ENCODE peak calls at places on chromosomes 12 and 14, in six cellular contexts. One of them, this sample, is unnamed. For H3K4me1, the result is how much of the 10 kb centered on the place peaks cover.

GRCh38 chr14:85978851-85979250 is 448.9 kb downstream of the FLRT2 start:
- DNase-seq in breast epithelium: no peak
- DNase-seq in HCT116: no peak
- DNase-seq in H1: no peak
- DNase-seq in upper lobe of left lung: no peak
- DNase-seq in HepG2: no peak
- DNase-seq in this sample: no peak

GRCh38 chr14:101721111-101721510 is 40.4 kb upstream of the PPP2R5C start:
- DNase-seq in breast epithelium: no peak
- DNase-seq in HCT116: no peak
- DNase-seq in H1: no peak
- DNase-seq in upper lobe of left lung: no peak
- DNase-seq in HepG2: no peak
- DNase-seq in this sample: no peak

GRCh38 chr12:89016970-89017778 is 335.1 kb downstream of the DUSP6 start:
- DNase-seq in breast epithelium: no peak
- DNase-seq in HCT116: peak
- DNase-seq in H1: peak
- DNase-seq in upper lobe of left lung: peak
- DNase-seq in HepG2: peak
- DNase-seq in this sample: no peak

GRCh38 chr14:36910578-36910977 is 248.9 kb downstream of the PAX9 start:
- DNase-seq in breast epithelium: no peak
- DNase-seq in HCT116: no peak
- DNase-seq in H1: no peak
- DNase-seq in upper lobe of left lung: no peak
- DNase-seq in HepG2: no peak
- DNase-seq in this sample: no peak

GRCh38 chr12:50545213-50545612 is 40.4 kb downstream of the DIP2B start:
- DNase-seq in breast epithelium: no peak
- DNase-seq in HCT116: no peak
- DNase-seq in H1: no peak
- DNase-seq in upper lobe of left lung: no peak
- DNase-seq in HepG2: no peak
- DNase-seq in this sample: no peak

GRCh38 chr12:946656-947055 is 2.8 kb downstream of the RAD52 start:
- DNase-seq in breast epithelium: no peak
- DNase-seq in HCT116: no peak
- DNase-seq in H1: no peak
- DNase-seq in upper lobe of left lung: no peak
- DNase-seq in HepG2: no peak
- DNase-seq in this sample: no peak

GRCh38 chr12:93803408-93803807 is 126.2 kb downstream of the CRADD start:
- DNase-seq in breast epithelium: no peak
- DNase-seq in HCT116: no peak
- DNase-seq in H1: no peak
- DNase-seq in upper lobe of left lung: no peak
- DNase-seq in HepG2: no peak
- DNase-seq in this sample: no peak

GRCh38 chr14:60094306-60094897 is 2.7 kb downstream of the PCNX4 start:
- DNase-seq in breast epithelium: no peak
- DNase-seq in HCT116: no peak
- DNase-seq in H1: no peak
- DNase-seq in upper lobe of left lung: no peak
- DNase-seq in HepG2: peak
- DNase-seq in this sample: no peak

GRCh38 chr12:85920324-85920947 is 46.3 kb downstream of the NTS start:
- DNase-seq in breast epithelium: no peak
- DNase-seq in HCT116: peak
- DNase-seq in H1: no peak
- DNase-seq in upper lobe of left lung: no peak
- DNase-seq in HepG2: peak
- DNase-seq in this sample: no peak

GRCh38 chr12:70730675-70731180 is 93.5 kb upstream of the PTPRB start:
- DNase-seq in breast epithelium: no peak
- DNase-seq in HCT116: no peak
- DNase-seq in H1: no peak
- DNase-seq in upper lobe of left lung: no peak
- DNase-seq in HepG2: no peak
- DNase-seq in this sample: no peak
- H3K4me1 ChIP-seq in breast epithelium: under half
- H3K4me1 ChIP-seq in HCT116: under half
- H3K4me1 ChIP-seq in H1: under half
- H3K4me1 ChIP-seq in upper lobe of left lung: under half
- H3K4me1 ChIP-seq in HepG2: under half
- H3K4me1 ChIP-seq in this sample: under half

DNA sequence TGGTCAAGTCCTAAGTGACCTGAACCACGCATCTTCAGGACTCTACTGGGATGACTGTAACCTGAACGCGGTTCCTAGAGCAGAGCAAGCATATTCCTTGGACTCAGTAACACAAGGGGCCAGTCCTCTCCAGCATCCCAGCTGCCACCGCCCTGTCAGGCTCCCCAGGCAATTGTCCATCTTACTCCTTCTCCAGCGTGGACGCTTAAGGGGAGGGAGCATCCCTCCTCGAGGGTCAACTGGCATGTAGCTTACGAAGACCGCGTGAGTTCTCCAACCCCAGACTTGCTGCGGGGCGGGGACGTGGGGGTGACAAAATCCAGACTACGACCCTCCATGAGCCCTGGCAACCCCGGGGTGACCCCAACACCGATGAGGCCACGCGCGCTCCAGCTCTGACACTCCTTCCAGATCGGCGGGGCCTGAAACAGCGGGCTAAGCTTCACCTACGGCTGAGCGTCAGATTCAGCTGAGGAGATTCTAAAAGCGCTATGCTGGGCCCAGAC is 868 bp upstream of the MTHFD1 start:
- DNase-seq in breast epithelium: peak
- DNase-seq in HCT116: no peak
- DNase-seq in H1: no peak
- DNase-seq in upper lobe of left lung: peak
- DNase-seq in HepG2: peak
- DNase-seq in this sample: no peak
- TF ChIP-seq POLR2AphosphoS5 in breast epithelium: no peak
- TF ChIP-seq POLR2AphosphoS5 in HCT116: no peak
- TF ChIP-seq POLR2AphosphoS5 in H1: peak
- TF ChIP-seq POLR2AphosphoS5 in upper lobe of left lung: no peak
- TF ChIP-seq POLR2AphosphoS5 in HepG2: no peak
- TF ChIP-seq POLR2AphosphoS5 in this sample: no peak

GRCh38 chr12:95545731-95546490 is 5.4 kb downstream of the USP44 start:
- DNase-seq in breast epithelium: no peak
- DNase-seq in HCT116: no peak
- DNase-seq in H1: no peak
- DNase-seq in upper lobe of left lung: no peak
- DNase-seq in HepG2: no peak
- DNase-seq in this sample: no peak

GRCh38 chr12:95547522-95548055 is 3.7 kb downstream of the USP44 start:
- DNase-seq in breast epithelium: peak
- DNase-seq in HCT116: no peak
- DNase-seq in H1: no peak
- DNase-seq in upper lobe of left lung: peak
- DNase-seq in HepG2: no peak
- DNase-seq in this sample: no peak

GRCh38 chr12:95548056-95548538 is 3.2 kb downstream of the USP44 start:
- DNase-seq in breast epithelium: no peak
- DNase-seq in HCT116: no peak
- DNase-seq in H1: peak
- DNase-seq in upper lobe of left lung: peak
- DNase-seq in HepG2: no peak
- DNase-seq in this sample: peak

GRCh38 chr12:95545303-95545702 is 6.0 kb downstream of the USP44 start:
- DNase-seq in breast epithelium: no peak
- DNase-seq in HCT116: no peak
- DNase-seq in H1: no peak
- DNase-seq in upper lobe of left lung: no peak
- DNase-seq in HepG2: no peak
- DNase-seq in this sample: no peak

GRCh38 chr12:95546491-95546813 is 4.8 kb downstream of the USP44 start:
- DNase-seq in breast epithelium: no peak
- DNase-seq in HCT116: no peak
- DNase-seq in H1: no peak
- DNase-seq in upper lobe of left lung: no peak
- DNase-seq in HepG2: no peak
- DNase-seq in this sample: no peak
- H3K4me3 ChIP-seq in breast epithelium: no peak
- H3K4me3 ChIP-seq in HCT116: no peak
- H3K4me3 ChIP-seq in H1: peak
- H3K4me3 ChIP-seq in upper lobe of left lung: no peak
- H3K4me3 ChIP-seq in HepG2: no peak
- H3K4me3 ChIP-seq in this sample: no peak

GRCh38 chr12:121949643-121950397 is 31.4 kb downstream of the CFAP251 start:
- DNase-seq in breast epithelium: no peak
- DNase-seq in HCT116: no peak
- DNase-seq in H1: no peak
- DNase-seq in upper lobe of left lung: no peak
- DNase-seq in HepG2: peak
- DNase-seq in this sample: no peak

GRCh38 chr12:121953695-121954094 is 35.3 kb downstream of the CFAP251 start:
- DNase-seq in breast epithelium: no peak
- DNase-seq in HCT116: no peak
- DNase-seq in H1: no peak
- DNase-seq in upper lobe of left lung: no peak
- DNase-seq in HepG2: peak
- DNase-seq in this sample: no peak

GRCh38 chr12:121956041-121956341 is 37.6 kb downstream of the CFAP251 start:
- DNase-seq in breast epithelium: no peak
- DNase-seq in HCT116: no peak
- DNase-seq in H1: no peak
- DNase-seq in upper lobe of left lung: no peak
- DNase-seq in HepG2: no peak
- DNase-seq in this sample: no peak

GRCh38 chr12:121955258-121956040 is 37.1 kb downstream of the CFAP251 start:
- DNase-seq in breast epithelium: no peak
- DNase-seq in HCT116: peak
- DNase-seq in H1: no peak
- DNase-seq in upper lobe of left lung: no peak
- DNase-seq in HepG2: no peak
- DNase-seq in this sample: no peak

GRCh38 chr12:121953293-121953692 is 34.9 kb downstream of the CFAP251 start:
- DNase-seq in breast epithelium: no peak
- DNase-seq in HCT116: no peak
- DNase-seq in H1: no peak
- DNase-seq in upper lobe of left lung: no peak
- DNase-seq in HepG2: no peak
- DNase-seq in this sample: no peak
- H3K4me1 ChIP-seq in breast epithelium: under half
- H3K4me1 ChIP-seq in HCT116: under half
- H3K4me1 ChIP-seq in H1: under half
- H3K4me1 ChIP-seq in upper lobe of left lung: under half
- H3K4me1 ChIP-seq in HepG2: under half
- H3K4me1 ChIP-seq in this sample: under half

DNA sequence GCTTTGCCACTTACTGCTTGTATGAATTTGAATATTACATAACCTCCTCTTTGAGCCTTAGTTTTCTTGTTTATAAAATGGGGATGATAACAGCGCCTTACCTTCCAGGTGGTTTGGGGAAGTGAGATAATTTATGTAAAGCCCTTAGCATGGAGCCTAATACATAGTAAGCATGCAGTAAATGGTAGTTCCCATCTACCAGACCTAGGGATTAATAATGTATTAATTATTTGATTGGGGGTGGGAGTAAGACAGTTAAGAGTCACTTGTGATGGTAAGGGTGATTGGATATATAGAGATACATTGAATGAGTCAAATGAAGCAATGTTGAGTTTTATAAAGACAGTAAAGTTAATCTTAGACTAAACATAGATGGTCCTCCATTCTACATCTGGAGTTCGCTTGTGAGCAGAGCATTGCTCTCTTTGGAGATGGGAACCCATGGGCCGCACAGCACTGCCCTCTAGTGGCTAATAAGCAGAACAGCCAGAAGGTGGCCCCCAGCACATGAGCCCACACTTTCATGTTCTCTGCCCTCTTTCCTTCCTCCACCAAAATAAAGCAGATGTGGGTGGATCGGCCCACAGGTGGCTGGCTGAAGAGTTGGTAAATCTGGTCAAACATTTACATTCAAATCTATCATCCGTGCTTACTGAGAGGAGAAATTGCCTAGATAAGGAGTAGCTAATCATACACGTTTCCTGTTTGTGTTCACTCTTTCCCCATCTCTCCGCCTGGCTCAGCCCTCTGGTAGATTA is 26.5 kb upstream of the TAMALIN start:
- DNase-seq in breast epithelium: peak
- DNase-seq in HCT116: no peak
- DNase-seq in H1: peak
- DNase-seq in upper lobe of left lung: peak
- DNase-seq in HepG2: peak
- DNase-seq in this sample: peak
- TF ChIP-seq POLR2AphosphoS5 in breast epithelium: no peak
- TF ChIP-seq POLR2AphosphoS5 in HCT116: no peak
- TF ChIP-seq POLR2AphosphoS5 in H1: no peak
- TF ChIP-seq POLR2AphosphoS5 in upper lobe of left lung: no peak
- TF ChIP-seq POLR2AphosphoS5 in HepG2: no peak
- TF ChIP-seq POLR2AphosphoS5 in this sample: no peak

GRCh38 chr12:48881652-48882324 is 16.1 kb upstream of the RND1 start:
- DNase-seq in breast epithelium: no peak
- DNase-seq in HCT116: no peak
- DNase-seq in H1: no peak
- DNase-seq in upper lobe of left lung: no peak
- DNase-seq in HepG2: no peak
- DNase-seq in this sample: no peak
- H3K4me3 ChIP-seq in breast epithelium: peak
- H3K4me3 ChIP-seq in HCT116: no peak
- H3K4me3 ChIP-seq in H1: peak
- H3K4me3 ChIP-seq in upper lobe of left lung: peak
- H3K4me3 ChIP-seq in HepG2: peak
- H3K4me3 ChIP-seq in this sample: peak

GRCh38 chr12:114912811-114913210 is 228.8 kb upstream of the TBX3 start:
- DNase-seq in breast epithelium: no peak
- DNase-seq in HCT116: no peak
- DNase-seq in H1: no peak
- DNase-seq in upper lobe of left lung: no peak
- DNase-seq in HepG2: no peak
- DNase-seq in this sample: no peak
- H3K4me1 ChIP-seq in breast epithelium: under half
- H3K4me1 ChIP-seq in HCT116: under half
- H3K4me1 ChIP-seq in H1: under half
- H3K4me1 ChIP-seq in upper lobe of left lung: under half
- H3K4me1 ChIP-seq in HepG2: under half
- H3K4me1 ChIP-seq in this sample: under half

This sample was measured in stomach.